ENCODE peak calls at places on chromosomes 3 and 15, in seven cellular contexts. X, J, B, U, O, M and W are unnamed samples.

GRCh38 chr15:88841201-88841600 is 38.0 kb downstream of the ACAN start:
- DNase-seq in U (no peak), J (no peak), X (no peak), M (no peak), O (no peak), B (no peak), W (no peak)

GRCh38 chr3:36843065-36844051 is 79.0 kb upstream of the DCLK3 start:
- DNase-seq in U (peak; percentile 92), J (peak; percentile 34), X (peak; percentile 83), M (peak; percentile 69), O (peak; percentile 61), B (peak; percentile 23), W (peak; percentile 20)

GRCh38 chr3:8246070-8246469 is 255.6 kb upstream of the LMCD1 start:
- DNase-seq in M (no peak), U (no peak), O (no peak), J (no peak), B (no peak), X (no peak), W (no peak)

GRCh38 chr3:64915778-64916177 is 228.0 kb upstream of the ADAMTS9 start:
- DNase-seq in X (no peak), M (no peak), J (peak; percentile 88), O (no peak), B (peak; percentile 21), U (no peak), W (no peak)

GRCh38 chr3:15520185-15520584 is 1.3 kb downstream of the COLQ start:
- DNase-seq in J (no peak), U (no peak), O (no peak), X (no peak), B (no peak), M (no peak), W (no peak)

GRCh38 chr3:172808969-172809546 is 58.5 kb downstream of the ECT2 start:
- DNase-seq in B (peak; percentile 61), U (peak; percentile 33), O (peak; percentile 87), X (no peak), J (peak; percentile 66), M (no peak), W (no peak)

GRCh38 chr15:33328105-33328504 is 17.3 kb downstream of the RYR3 start:
- DNase-seq in U (peak; percentile 10), B (no peak), O (no peak), M (no peak), J (no peak), X (no peak), W (no peak)

GRCh38 chr3:36373084-36373483 is 7.2 kb upstream of the STAC start:
- DNase-seq in M (no peak), B (peak; percentile 7), U (peak; percentile 7), J (peak; percentile 58), O (no peak), X (no peak), W (no peak)

GRCh38 chr3:61158676-61159075 is 92.6 kb downstream of the FHIT start:
- DNase-seq in X (no peak), O (no peak), J (no peak), B (no peak), M (no peak), U (no peak), W (no peak)

GRCh38 chr3:189355481-189356201 is 183.9 kb downstream of the TPRG1 start:
- DNase-seq in B (peak; percentile 16), U (peak; percentile 81), M (no peak), J (peak; percentile 76), X (peak; percentile 30), O (peak; percentile 63), W (no peak)

GRCh38 chr3:23702198-23702597 is 103.6 kb upstream of the UBE2E1 start:
- DNase-seq in U (peak; percentile 94), X (peak; percentile 52), M (peak; percentile 53), J (peak; percentile 14), O (no peak), B (peak; percentile 14), W (no peak)

GRCh38 chr3:170726976-170727661 is 141.2 kb upstream of the SLC7A14 start:
- DNase-seq in O (peak; percentile 82), X (no peak), J (peak; percentile 92), M (no peak), U (no peak), B (peak; percentile 94), W (no peak)

GRCh38 chr3:31035681-31036080 is 141.2 kb upstream of the GADL1 start:
- DNase-seq in O (peak; percentile 11), U (no peak), J (peak; percentile 55), B (peak; percentile 18), M (no peak), X (no peak), W (no peak)

GRCh38 chr15:24945711-24946110 is 9.1 kb upstream of the SNRPN start:
- DNase-seq in X (no peak), O (no peak), M (no peak), B (no peak), U (no peak), J (peak; percentile 7), W (no peak)

DNA sequence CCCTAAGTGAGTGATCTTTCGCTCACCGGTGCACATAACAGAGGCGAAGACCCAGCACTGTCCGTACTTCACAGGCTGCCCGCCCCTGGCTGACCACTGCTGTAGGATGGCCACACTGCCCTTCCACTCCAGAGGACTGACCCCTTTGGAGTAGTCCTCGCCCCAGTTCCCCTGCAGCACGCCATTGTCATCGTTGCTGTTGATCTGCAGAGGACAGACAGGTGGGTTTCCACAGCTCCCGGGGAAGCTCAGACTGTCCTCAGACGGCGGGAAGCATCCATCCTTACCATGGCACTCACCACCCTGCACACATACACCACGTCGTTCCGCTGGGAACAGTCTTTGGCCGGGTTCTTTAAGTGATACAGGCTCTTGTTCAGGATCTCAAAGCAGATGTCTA is 20.5 kb upstream of the TGM5 start:
- DNase-seq in M (no peak), O (no peak), U (no peak), B (no peak), X (no peak), J (no peak), W (no peak)
- H2BK5ac ChIP-seq in M (no peak overlapping the region), O (no peak overlapping the region), U (no peak overlapping the region), B (no peak overlapping the region), X (no peak overlapping the region), J (no peak overlapping the region), W (no peak overlapping the region)

GRCh38 chr15:74773731-74774252 is 8.1 kb upstream of the CSK start:
- DNase-seq in J (no peak), M (no peak), U (peak; percentile 84), O (no peak), X (no peak), B (no peak), W (no peak)
- H3K4me1 ChIP-seq in J (peaks cover 21% of the 10 kb centered on the region), M (peaks cover 4% of the 10 kb centered on the region), U (peaks cover 21% of the 10 kb centered on the region), O (peaks cover 8% of the 10 kb centered on the region), X (no peaks in the 10 kb centered on the region), B (no peaks in the 10 kb centered on the region), W (peaks cover 31% of the 10 kb centered on the region)

DNA sequence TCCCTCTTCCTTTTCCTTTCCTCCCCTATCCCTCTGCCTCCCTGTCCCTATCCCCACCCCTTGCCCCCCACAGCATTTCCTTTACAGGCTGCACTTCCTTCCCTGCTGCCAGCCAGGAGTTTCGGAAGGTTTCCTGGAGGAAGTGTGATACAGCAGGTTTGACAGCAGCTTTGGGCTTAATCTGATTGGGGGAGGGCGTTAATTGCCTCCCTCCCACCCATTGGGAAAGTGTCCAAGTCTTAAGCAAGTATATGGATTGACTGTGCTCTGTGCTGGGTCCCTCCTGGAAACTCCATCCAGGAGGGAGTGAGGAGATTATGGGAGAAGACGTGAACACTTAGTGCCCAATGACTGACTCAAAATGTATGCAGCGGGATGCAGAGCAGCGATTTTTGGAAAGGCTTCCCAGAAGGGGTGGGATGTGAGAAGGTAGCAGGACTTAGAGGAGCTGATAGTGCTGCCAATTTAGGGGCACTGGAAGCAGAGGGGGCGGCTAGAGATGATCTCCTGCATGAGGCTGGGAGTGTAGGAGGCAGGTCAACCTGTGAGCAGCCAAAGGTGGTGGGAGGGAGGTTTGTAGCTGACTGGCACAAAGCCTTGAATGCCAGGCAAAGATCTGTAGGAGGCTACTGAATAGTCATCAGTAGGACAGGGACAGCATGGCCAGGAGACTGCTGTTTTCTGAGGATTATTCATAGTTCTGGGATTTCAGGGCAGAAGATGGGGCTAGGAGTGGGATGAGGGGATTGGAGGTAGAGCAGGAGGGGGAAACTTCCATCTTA is 2.0 kb downstream of the SCAMP5 start:
- DNase-seq in U (peak; percentile 22), X (no peak), J (no peak), B (no peak), M (no peak), O (no peak), W (no peak)
- H3K4me2 ChIP-seq in U (no peak overlapping the region), X (no peak overlapping the region), J (no peak overlapping the region), B (no peak overlapping the region), M (no peak overlapping the region), O (no peak overlapping the region), W (no peak overlapping the region)

GRCh38 chr3:158725348-158725966 is 6.8 kb downstream of the RARRES1 start:
- DNase-seq in B (peak; percentile 100), U (no peak), X (no peak), J (peak; percentile 99), O (peak; percentile 22), M (no peak), W (no peak)
- H2BK5ac ChIP-seq in B (peak overlapping the region; percentile 97), U (no peak overlapping the region), X (no peak overlapping the region), J (no peak overlapping the region), O (no peak overlapping the region), M (no peak overlapping the region), W (no peak overlapping the region)